ENCODE peak calls at places on chromosomes 11 and 22, in six cellular contexts. F is frontal cortex; P is NAMALWA; N is effector memory CD8-positive, alpha-beta T cell; C is NCI-H1436; G is EH. K is an unnamed sample.

GRCh38 chr11:69391192-69392103 is 90.0 kb upstream of the LINC01488 start:
- DNase-seq in F (no peak), P (no peak), N (no peak), C (no peak), G (no peak), K (no peak)

GRCh38 chr11:123536690-123537437 is 106.8 kb downstream of the GRAMD1B start:
- DNase-seq in F (no peak), P (no peak), N (no peak), C (no peak), G (peak), K (no peak)

GRCh38 chr11:29263971-29264682 is 752.7 kb downstream of the KCNA4 start:
- DNase-seq in F (no peak), P (no peak), N (no peak), C (no peak), G (peak), K (no peak)

GRCh38 chr11:13040969-13041561 is 31.9 kb downstream of the RASSF10 start:
- DNase-seq in F (no peak), P (no peak), N (no peak), C (peak), G (no peak), K (no peak)

GRCh38 chr11:105466582-105467228 is 143.2 kb upstream of the GRIA4 start:
- DNase-seq in F (no peak), P (no peak), N (no peak), C (no peak), G (peak), K (no peak)

GRCh38 chr22:26751217-26751616 is 93.8 kb downstream of the MIAT start:
- DNase-seq in F (no peak), P (no peak), N (no peak), C (peak), G (peak), K (no peak)

GRCh38 chr22:20523118-20523983 is 15.9 kb downstream of the MED15 start:
- DNase-seq in F (no peak), P (no peak), N (no peak), C (no peak), G (peak), K (peak)

GRCh38 chr11:12189543-12190235 is 79.3 kb downstream of the MICAL2 start:
- DNase-seq in F (no peak), P (no peak), N (peak), C (peak), G (no peak), K (no peak)

GRCh38 chr11:68775951-68776388 is 24.6 kb upstream of the TESMIN start:
- DNase-seq in F (no peak), P (no peak), N (no peak), C (no peak), G (no peak), K (no peak)

GRCh38 chr11:28529046-28529445 is 420.9 kb downstream of the METTL15 start:
- DNase-seq in F (no peak), P (no peak), N (no peak), C (no peak), G (peak), K (no peak)

GRCh38 chr11:96464695-96465307 is 75.0 kb downstream of the JRKL start:
- DNase-seq in F (peak), P (peak), N (no peak), C (peak), G (peak), K (peak)

GRCh38 chr11:8832571-8833260 is 78.3 kb upstream of the AKIP1 start:
- DNase-seq in F (no peak), P (peak), N (no peak), C (no peak), G (peak), K (peak)

GRCh38 chr11:1675536-1676253 is 21.3 kb upstream of the KRTAP5-6 start:
- DNase-seq in F (no peak), P (no peak), N (no peak), C (no peak), G (no peak), K (no peak)

GRCh38 chr11:1202776-1203504 is 19.9 kb upstream of the MUC5B start:
- DNase-seq in F (peak), P (peak), N (peak), C (peak), G (peak), K (no peak)

GRCh38 chr22:44753189-44754042 is 1.0 kb downstream of the ARHGAP8 start:
- DNase-seq in F (no peak), P (no peak), N (no peak), C (no peak), G (peak), K (no peak)

GRCh38 chr11:26331911-26332571 is at the start of gene ANO3:
- DNase-seq in F (peak), P (no peak), N (no peak), C (peak), G (peak), K (peak)

GRCh38 chr11:120391297-120391696 is 55.1 kb downstream of the ARHGEF12 start:
- DNase-seq in F (peak), P (no peak), N (no peak), C (no peak), G (no peak), K (no peak)

GRCh38 chr22:36197601-36198146 is 3.9 kb downstream of the APOL4 start:
- DNase-seq in F (no peak), P (no peak), N (no peak), C (no peak), G (no peak), K (no peak)

GRCh38 chr22:30015229-30015797 is 65.0 kb upstream of the HORMAD2 start:
- DNase-seq in F (no peak), P (no peak), N (no peak), C (no peak), G (peak), K (no peak)

GRCh38 chr11:62402994-62403393 is 15.8 kb upstream of the SCGB1A1 start:
- DNase-seq in F (no peak), P (no peak), N (no peak), C (no peak), G (no peak), K (no peak)

GRCh38 chr22:22037740-22038139 is 55.2 kb upstream of the TOP3B start:
- DNase-seq in F (no peak), P (no peak), N (no peak), C (no peak), G (peak), K (no peak)

GRCh38 chr11:93225642-93226041 is 27.9 kb upstream of the SLC36A4 start:
- DNase-seq in F (peak), P (peak), N (no peak), C (peak), G (peak), K (no peak)

GRCh38 chr11:8033791-8034585 is 46.9 kb downstream of the EIF3F start:
- DNase-seq in F (no peak), P (no peak), N (no peak), C (no peak), G (no peak), K (no peak)

GRCh38 chr22:49657275-49657973 is 170.2 kb downstream of the BRD1 start:
- DNase-seq in F (no peak), P (peak), N (peak), C (no peak), G (no peak), K (no peak)

GRCh38 chr11:113481672-113482071 is 6.5 kb upstream of the DRD2 start:
- DNase-seq in F (no peak), P (no peak), N (no peak), C (no peak), G (no peak), K (no peak)

GRCh38 chr22:46010177-46010867 is 33.4 kb upstream of the WNT7B start:
- DNase-seq in F (no peak), P (peak), N (no peak), C (no peak), G (peak), K (no peak)

GRCh38 chr11:87290304-87290922 is 252.7 kb downstream of the TMEM135 start:
- DNase-seq in F (peak), P (peak), N (no peak), C (peak), G (peak), K (no peak)

GRCh38 chr11:1847006-1847735 is 5.7 kb upstream of the LSP1 start:
- DNase-seq in F (no peak), P (no peak), N (no peak), C (no peak), G (no peak), K (no peak)

GRCh38 chr22:17931400-17931825 is 92.9 kb downstream of the MICAL3 start:
- DNase-seq in F (no peak), P (no peak), N (no peak), C (no peak), G (peak), K (no peak)

GRCh38 chr22:33105501-33105911 is 47.3 kb upstream of the SYN3 start:
- DNase-seq in F (peak), P (no peak), N (no peak), C (no peak), G (peak), K (no peak)

GRCh38 chr11:64134963-64135362 is 30.9 kb downstream of the MACROD1 start:
- DNase-seq in F (no peak), P (no peak), N (no peak), C (no peak), G (no peak), K (no peak)

GRCh38 chr11:15911377-15912044 is 444.8 kb downstream of the SOX6 start:
- DNase-seq in F (no peak), P (no peak), N (no peak), C (no peak), G (peak), K (peak)

GRCh38 chr11:32438883-32439487 is 3.6 kb upstream of the WT1 start:
- DNase-seq in F (no peak), P (no peak), N (no peak), C (no peak), G (peak), K (no peak)

GRCh38 chr22:23193882-23194281 is 13.6 kb downstream of the BCR start:
- DNase-seq in F (no peak), P (no peak), N (no peak), C (no peak), G (peak), K (no peak)

K was measured in NCI-H524 treated with DMSO at 0.1 percent for 48 hours.